ENCODE peak calls at places on chromosomes 2 and 18, in eight cellular contexts. R is astrocyte; Y is cardiac muscle cell; I is GM23338; Q is fibroblast of lung; O is IMR-90; G is CD8-positive, alpha-beta T cell; X is AG09309. K is an unnamed sample.

GRCh38 chr2:127261835-127262234 is 32.1 kb downstream of the ERCC3 start:
- DNase-seq in R (peak; percentile 18), Y (peak; percentile 77), I (no peak), Q (peak; percentile 94), O (peak; percentile 61), G (no peak), X (no peak), K (no peak)

GRCh38 chr2:228410051-228410450 is 228.6 kb upstream of the SPHKAP start:
- DNase-seq in R (no peak), Y (no peak), I (no peak), Q (no peak), O (no peak), G (no peak), X (no peak), K (no peak)

GRCh38 chr2:135909976-135910375 is 33.7 kb upstream of the MCM6 start:
- DNase-seq in R (peak; percentile 35), Y (peak; percentile 12), I (no peak), Q (no peak), O (peak; percentile 62), G (no peak), X (no peak), K (no peak)

GRCh38 chr2:165450141-165450540 is 19.4 kb upstream of the CSRNP3 start:
- DNase-seq in R (no peak), Y (peak; percentile 23), I (no peak), Q (no peak), O (no peak), G (no peak), X (no peak), K (no peak)

GRCh38 chr18:2918761-2919550 is 72.2 kb downstream of the EMILIN2 start:
- DNase-seq in R (no peak), Y (no peak), I (no peak), Q (no peak), O (no peak), G (no peak), X (no peak), K (no peak)

GRCh38 chr18:23926590-23926989 is 88.0 kb upstream of the TTC39C start:
- DNase-seq in R (no peak), Y (no peak), I (no peak), Q (no peak), O (no peak), G (no peak), X (no peak), K (no peak)

GRCh38 chr2:47094519-47095155 is 60.5 kb downstream of the STPG4 start:
- DNase-seq in R (peak; percentile 38), Y (no peak), I (no peak), Q (peak; percentile 36), O (peak; percentile 59), G (no peak), X (peak; percentile 53), K (no peak)

GRCh38 chr2:6793371-6793770 is 72.3 kb downstream of the CMPK2 start:
- DNase-seq in R (no peak), Y (peak; percentile 1), I (no peak), Q (peak; percentile 5), O (peak; percentile 19), G (no peak), X (no peak), K (no peak)

GRCh38 chr2:33411765-33412164 is 64.7 kb upstream of the RASGRP3 start:
- DNase-seq in R (peak; percentile 63), Y (no peak), I (no peak), Q (peak; percentile 91), O (peak; percentile 93), G (no peak), X (no peak), K (no peak)

GRCh38 chr2:146990311-146990781 is 854.5 kb upstream of the ACVR2A start:
- DNase-seq in R (peak; percentile 61), Y (peak; percentile 85), I (no peak), Q (peak; percentile 98), O (peak; percentile 26), G (no peak), X (no peak), K (no peak)

GRCh38 chr2:86336350-86337234 is 834 bp downstream of the REEP1 start:
- DNase-seq in R (no peak), Y (no peak), I (peak; percentile 54), Q (no peak), O (no peak), G (no peak), X (no peak), K (no peak)

GRCh38 chr2:27082773-27083409 is 3.7 kb upstream of the KHK start:
- DNase-seq in R (no peak), Y (no peak), I (no peak), Q (no peak), O (no peak), G (no peak), X (no peak), K (no peak)

GRCh38 chr18:51288582-51288981 is 91.1 kb upstream of the MEX3C start:
- DNase-seq in R (no peak), Y (peak; percentile 51), I (no peak), Q (no peak), O (no peak), G (no peak), X (no peak), K (no peak)

GRCh38 chr2:14641116-14641515 is 8.6 kb downstream of the LRATD1 start:
- DNase-seq in R (no peak), Y (no peak), I (no peak), Q (no peak), O (no peak), G (no peak), X (no peak), K (no peak)

GRCh38 chr18:67794512-67794911 is 278.0 kb upstream of the DSEL start:
- DNase-seq in R (peak; percentile 63), Y (peak; percentile 33), I (no peak), Q (peak; percentile 24), O (peak; percentile 51), G (no peak), X (no peak), K (no peak)

DNA sequence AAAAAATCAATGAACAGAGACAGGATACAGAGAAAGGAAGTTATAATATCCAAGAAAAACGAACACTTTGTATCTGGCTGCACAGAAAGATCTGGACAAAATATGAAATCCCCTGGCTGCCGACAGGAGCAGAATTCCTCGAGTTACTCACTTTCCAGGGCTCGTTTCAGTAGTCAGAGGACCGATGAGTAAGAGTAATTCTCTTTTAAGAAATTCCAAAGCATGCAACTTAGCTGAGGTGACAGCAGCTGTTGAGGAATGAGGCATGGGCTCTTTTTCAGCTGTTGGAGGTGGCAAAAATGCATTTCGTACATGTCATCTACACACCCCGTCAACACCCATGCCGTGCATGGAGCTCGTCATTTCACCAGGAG is 210.7 kb upstream of the SMIM21 start:
- DNase-seq in R (peak; percentile 84), Y (peak; percentile 78), I (no peak), Q (peak; percentile 56), O (peak; percentile 80), G (no peak), X (no peak), K (no peak)
- TF ChIP-seq CTCF in R (no peak), Y (peak; percentile 31), I (no peak), Q (peak; percentile 42), O (peak; percentile 35), G (no peak), X (peak; percentile 38), K (no peak)

DNA sequence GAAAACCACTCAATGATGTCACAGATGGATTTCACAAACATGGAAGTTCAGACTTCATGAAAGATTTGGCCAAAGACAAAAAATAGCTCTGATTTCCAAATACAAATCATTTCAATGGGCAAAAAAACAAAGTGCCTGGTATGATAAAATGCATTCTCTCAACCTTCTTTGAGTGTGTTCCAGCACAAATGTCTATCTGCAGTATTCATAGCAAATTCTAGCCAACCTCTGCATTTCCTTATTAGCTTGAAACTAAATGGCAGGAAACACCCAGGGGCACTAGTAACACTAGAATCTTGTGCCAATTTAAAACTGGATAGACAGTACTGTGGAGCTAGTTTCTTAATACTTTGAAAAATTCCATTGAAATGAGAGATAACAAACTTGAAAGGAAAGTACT is 28.5 kb upstream of the NAPG start:
- DNase-seq in R (peak; percentile 29), Y (peak; percentile 33), I (no peak), Q (no peak), O (no peak), G (no peak), X (no peak), K (no peak)
- H3K4me3 ChIP-seq in R (no peak overlapping the region), Y (no peak overlapping the region), I (no peak overlapping the region), Q (no peak overlapping the region), O (no peak overlapping the region), G (no peak overlapping the region), X (no peak overlapping the region), K (no peak overlapping the region)

GRCh38 chr18:34591920-34592444 is 118.1 kb upstream of the DTNA start:
- DNase-seq in R (no peak), Y (no peak), I (no peak), Q (no peak), O (no peak), G (no peak), X (no peak), K (no peak)

GRCh38 chr18:34594243-34594642 is 115.9 kb upstream of the DTNA start:
- DNase-seq in R (no peak), Y (no peak), I (no peak), Q (no peak), O (no peak), G (no peak), X (no peak), K (no peak)

GRCh38 chr18:34598136-34598635 is 111.9 kb upstream of the DTNA start:
- DNase-seq in R (no peak), Y (no peak), I (no peak), Q (peak; percentile 53), O (peak; percentile 29), G (no peak), X (no peak), K (no peak)

GRCh38 chr18:34592961-34593382 is 117.1 kb upstream of the DTNA start:
- DNase-seq in R (peak; percentile 80), Y (peak; percentile 71), I (peak; percentile 75), Q (peak; percentile 74), O (peak; percentile 59), G (no peak), X (no peak), K (no peak)

GRCh38 chr18:34595673-34596072 is 114.4 kb upstream of the DTNA start:
- DNase-seq in R (peak; percentile 11), Y (peak; percentile 27), I (peak; percentile 75), Q (peak; percentile 61), O (peak; percentile 41), G (no peak), X (no peak), K (no peak)
- TF ChIP-seq CTCF in R (peak; percentile 20), Y (peak; percentile 20), I (peak; percentile 79), Q (peak; percentile 54), O (peak; percentile 54), G (no peak), X (peak; percentile 30), K (no peak)

GRCh38 chr2:134429886-134430285 is 176.0 kb downstream of the MGAT5 start:
- DNase-seq in R (no peak), Y (no peak), I (no peak), Q (no peak), O (no peak), G (no peak), X (no peak), K (no peak)

GRCh38 chr2:134420920-134421319 is 167.0 kb downstream of the MGAT5 start:
- DNase-seq in R (no peak), Y (no peak), I (no peak), Q (no peak), O (no peak), G (no peak), X (no peak), K (no peak)

GRCh38 chr2:134421556-134422328 is 167.9 kb downstream of the MGAT5 start:
- DNase-seq in R (no peak), Y (no peak), I (no peak), Q (no peak), O (peak; percentile 11), G (no peak), X (no peak), K (no peak)

GRCh38 chr2:134426721-134427120 is 172.8 kb downstream of the MGAT5 start:
- DNase-seq in R (no peak), Y (no peak), I (no peak), Q (no peak), O (no peak), G (no peak), X (no peak), K (no peak)

GRCh38 chr2:134425723-134426496 is 172.0 kb downstream of the MGAT5 start:
- DNase-seq in R (no peak), Y (no peak), I (no peak), Q (no peak), O (peak; percentile 21), G (no peak), X (no peak), K (no peak)
- H3K4me3 ChIP-seq in R (no peak overlapping the region), Y (no peak overlapping the region), I (no peak overlapping the region), Q (no peak overlapping the region), O (no peak overlapping the region), G (no peak overlapping the region), X (no peak overlapping the region), K (no peak overlapping the region)